ENCODE peak calls at places on chromosomes 2 and 18, in four cellular contexts. Q, S, G and B are unnamed samples.

GRCh38 chr2:70574618-70575017 is 21.0 kb upstream of the TGFA start:
- DNase-seq in Q (peak), S (no peak), G (no peak), B (no peak)

GRCh38 chr2:226797289-226797988 is 2.2 kb downstream of the IRS1 start:
- DNase-seq in Q (no peak), S (no peak), G (no peak), B (no peak)

GRCh38 chr2:196528486-196529223 is 110.9 kb upstream of the CCDC150 start:
- DNase-seq in Q (no peak), S (no peak), G (no peak), B (no peak)

GRCh38 chr2:118855451-118856279 is 8.2 kb upstream of the EN1 start:
- DNase-seq in Q (peak), S (peak), G (peak), B (peak)

GRCh38 chr2:207257291-207258190 is 91.8 kb upstream of the KLF7 start:
- DNase-seq in Q (no peak), S (no peak), G (no peak), B (peak)

GRCh38 chr2:29562896-29563295 is 358.5 kb downstream of the ALK start:
- DNase-seq in Q (no peak), S (peak), G (no peak), B (peak)

GRCh38 chr2:159163935-159164334 is 122.6 kb downstream of the WDSUB1 start:
- DNase-seq in Q (peak), S (no peak), G (no peak), B (no peak)

GRCh38 chr2:130911482-130911881 is 74.8 kb downstream of the ARHGEF4 start:
- DNase-seq in Q (no peak), S (no peak), G (no peak), B (no peak)

GRCh38 chr2:12507295-12507694 is 209.4 kb upstream of the TRIB2 start:
- DNase-seq in Q (peak), S (no peak), G (no peak), B (no peak)

GRCh38 chr18:59085797-59086196 is 53.9 kb upstream of the SEC11C start:
- DNase-seq in Q (no peak), S (no peak), G (no peak), B (no peak)

GRCh38 chr18:13371689-13372404 is 153.3 kb downstream of the LDLRAD4 start:
- DNase-seq in Q (peak), S (no peak), G (no peak), B (no peak)

GRCh38 chr2:207395535-207396251 is 134.1 kb upstream of the CREB1 start:
- DNase-seq in Q (no peak), S (no peak), G (no peak), B (no peak)

GRCh38 chr2:183493060-183493459 is 368.8 kb downstream of the NUP35 start:
- DNase-seq in Q (no peak), S (no peak), G (no peak), B (no peak)

GRCh38 chr2:23645181-23645808 is 260.3 kb downstream of the KLHL29 start:
- DNase-seq in Q (no peak), S (no peak), G (no peak), B (no peak)

GRCh38 chr2:103008586-103008985 is 246.8 kb downstream of the TMEM182 start:
- DNase-seq in Q (no peak), S (no peak), G (no peak), B (no peak)

GRCh38 chr2:171086352-171087290 is 74.1 kb downstream of the TLK1 start:
- DNase-seq in Q (peak), S (no peak), G (peak), B (no peak)

GRCh38 chr2:140639628-140640027 is 1491.2 kb downstream of the LRP1B start:
- DNase-seq in Q (peak), S (no peak), G (no peak), B (no peak)

GRCh38 chr2:107824848-107825563 is 1.7 kb upstream of the RGPD4 start:
- DNase-seq in Q (no peak), S (no peak), G (no peak), B (no peak)

GRCh38 chr2:217988014-217988839 is 14.6 kb downstream of the TNS1 start:
- DNase-seq in Q (peak), S (peak), G (peak), B (peak)

GRCh38 chr18:360676-361075 is 92.8 kb upstream of the THOC1 start:
- DNase-seq in Q (no peak), S (no peak), G (no peak), B (no peak)

GRCh38 chr2:177708660-177709328 is 316.2 kb downstream of the AGPS start:
- DNase-seq in Q (no peak), S (peak), G (no peak), B (no peak)

GRCh38 chr2:26344581-26345283 is 1.2 kb upstream of the SELENOI start:
- DNase-seq in Q (no peak), S (no peak), G (no peak), B (no peak)

GRCh38 chr2:151984424-151984823 is 114.4 kb downstream of the CACNB4 start:
- DNase-seq in Q (no peak), S (no peak), G (no peak), B (no peak)

GRCh38 chr2:51085679-51086078 is 53.7 kb upstream of the NRXN1 start:
- DNase-seq in Q (no peak), S (no peak), G (no peak), B (peak)

GRCh38 chr2:215626063-215626462 is 190.2 kb upstream of the FN1 start:
- DNase-seq in Q (no peak), S (no peak), G (no peak), B (no peak)

GRCh38 chr2:233470007-233470687 is 96.4 kb downstream of the USP40 start:
- DNase-seq in Q (no peak), S (no peak), G (no peak), B (peak)

GRCh38 chr2:18180031-18180610 is 301.7 kb downstream of the KCNS3 start:
- DNase-seq in Q (no peak), S (no peak), G (no peak), B (no peak)

GRCh38 chr18:55302337-55302833 is 285.6 kb downstream of the TCF4 start:
- DNase-seq in Q (no peak), S (no peak), G (no peak), B (no peak)

GRCh38 chr2:51710222-51710621 is 678.3 kb upstream of the NRXN1 start:
- DNase-seq in Q (peak), S (no peak), G (no peak), B (no peak)

GRCh38 chr2:228681426-228681825 is 499.9 kb upstream of the SPHKAP start:
- DNase-seq in Q (no peak), S (no peak), G (no peak), B (no peak)

GRCh38 chr2:60555066-60555793 is 1.8 kb upstream of the BCL11A start:
- DNase-seq in Q (peak), S (peak), G (peak), B (peak)